ENCODE peak calls at places on chromosomes 1 and 21, in eight cellular contexts. V is iris pigment epithelial cell, T is OCI-M1, H is foreskin melanocyte, N is sciatic nerve, X is GM23248, B is T-helper 9 cell, W is cerebellar cortex. M is an unnamed sample.

GRCh38 chr1:74699331-74699730 is 25.7 kb upstream of the ERICH3 start:
- DNase-seq in V (no peak), T (no peak), H (no peak), N (no peak), X (no peak), B (no peak), W (no peak), M (no peak)

GRCh38 chr1:168295715-168296114 is 15.0 kb downstream of the TBX19 start:
- DNase-seq in V (no peak), T (no peak), H (no peak), N (no peak), X (no peak), B (no peak), W (no peak), M (no peak)

GRCh38 chr1:54398963-54399528 is 7.1 kb downstream of the SSBP3 start:
- DNase-seq in V (no peak), T (no peak), H (no peak), N (no peak), X (no peak), B (no peak), W (no peak), M (no peak)

GRCh38 chr1:183760661-183761060 is 44.3 kb upstream of the RGL1 start:
- DNase-seq in V (peak; percentile 36), T (peak; percentile 38), H (no peak), N (no peak), X (no peak), B (no peak), W (no peak), M (no peak)

GRCh38 chr1:223001653-223002634 is 141.1 kb downstream of the TLR5 start:
- DNase-seq in V (peak; percentile 24), T (no peak), H (no peak), N (no peak), X (peak; percentile 62), B (no peak), W (no peak), M (no peak)

GRCh38 chr1:177343445-177343844 is 172.7 kb downstream of the BRINP2 start:
- DNase-seq in V (no peak), T (no peak), H (no peak), N (no peak), X (peak; percentile 47), B (no peak), W (no peak), M (no peak)

GRCh38 chr1:116488052-116488451 is 82.8 kb downstream of the CD58 start:
- DNase-seq in V (no peak), T (no peak), H (peak; percentile 89), N (no peak), X (no peak), B (no peak), W (no peak), M (no peak)

GRCh38 chr1:151711940-151712339 is 4.7 kb downstream of the CELF3 start:
- DNase-seq in V (no peak), T (no peak), H (no peak), N (no peak), X (no peak), B (no peak), W (no peak), M (no peak)

GRCh38 chr1:89633745-89634625 is 1.1 kb downstream of the LRRC8C start:
- DNase-seq in V (peak; percentile 49), T (no peak), H (no peak), N (no peak), X (peak; percentile 57), B (no peak), W (peak; percentile 22), M (no peak)

GRCh38 chr1:178397678-178398077 is 99.1 kb downstream of the CLEC20A start:
- DNase-seq in V (peak; percentile 48), T (no peak), H (no peak), N (no peak), X (peak; percentile 46), B (no peak), W (no peak), M (no peak)

GRCh38 chr1:50704126-50704525 is 255.9 kb downstream of the FAF1 start:
- DNase-seq in V (peak; percentile 34), T (peak; percentile 73), H (peak; percentile 29), N (no peak), X (peak; percentile 64), B (no peak), W (peak; percentile 55), M (peak; percentile 12)

GRCh38 chr1:87292684-87293493 is 35.8 kb upstream of the LMO4 start:
- DNase-seq in V (peak; percentile 51), T (peak; percentile 82), H (no peak), N (peak; percentile 79), X (peak; percentile 74), B (peak; percentile 58), W (peak; percentile 57), M (peak; percentile 41)

GRCh38 chr1:77370588-77371306 is 88.9 kb downstream of the AK5 start:
- DNase-seq in V (peak; percentile 92), T (no peak), H (peak; percentile 95), N (no peak), X (peak; percentile 73), B (no peak), W (no peak), M (peak; percentile 58)

GRCh38 chr1:229097356-229097755 is 173.6 kb upstream of the RAB4A start:
- DNase-seq in V (no peak), T (no peak), H (no peak), N (peak; percentile 28), X (no peak), B (no peak), W (no peak), M (no peak)

GRCh38 chr1:23791434-23792047 is 596 bp downstream of the LYPLA2 start:
- DNase-seq in V (no peak), T (peak; percentile 52), H (no peak), N (no peak), X (peak; percentile 55), B (no peak), W (peak; percentile 36), M (no peak)

GRCh38 chr1:156282143-156282478 is 514 bp downstream of the SMG5 start:
- DNase-seq in V (no peak), T (no peak), H (no peak), N (no peak), X (no peak), B (no peak), W (peak; percentile 50), M (no peak)

GRCh38 chr1:169928438-169929209 is 34.9 kb upstream of the SCYL3 start:
- DNase-seq in V (peak; percentile 57), T (peak; percentile 73), H (peak; percentile 42), N (no peak), X (peak; percentile 69), B (no peak), W (peak; percentile 53), M (no peak)

GRCh38 chr21:27101533-27101932 is 134.6 kb upstream of the ADAMTS5 start:
- DNase-seq in V (no peak), T (no peak), H (no peak), N (no peak), X (no peak), B (no peak), W (no peak), M (no peak)

GRCh38 chr1:34930702-34931071 is 1.2 kb upstream of the DLGAP3 start:
- DNase-seq in V (no peak), T (no peak), H (no peak), N (no peak), X (no peak), B (no peak), W (no peak), M (no peak)

GRCh38 chr1:10663668-10664035 is 132.8 kb downstream of the CASZ1 start:
- DNase-seq in V (no peak), T (no peak), H (no peak), N (no peak), X (peak; percentile 57), B (no peak), W (peak; percentile 22), M (no peak)

GRCh38 chr1:43367904-43368645 is at the start of gene ELOVL1:
- DNase-seq in V (peak; percentile 91), T (peak; percentile 95), H (peak; percentile 81), N (peak; percentile 95), X (peak; percentile 93), B (peak; percentile 75), W (peak; percentile 71), M (peak; percentile 57)

GRCh38 chr1:91846007-91846620 is 39.8 kb downstream of the TGFBR3 start:
- DNase-seq in V (peak; percentile 63), T (peak; percentile 87), H (peak; percentile 45), N (no peak), X (peak; percentile 22), B (no peak), W (peak; percentile 19), M (no peak)

GRCh38 chr1:4830756-4831155 is 176.3 kb downstream of the AJAP1 start:
- DNase-seq in V (no peak), T (no peak), H (no peak), N (no peak), X (no peak), B (no peak), W (no peak), M (no peak)

GRCh38 chr1:31498376-31499040 is 77.8 kb upstream of the TINAGL1 start:
- DNase-seq in V (no peak), T (no peak), H (no peak), N (no peak), X (no peak), B (no peak), W (no peak), M (no peak)

GRCh38 chr21:15278279-15278678 is 213.5 kb upstream of the NRIP1 start:
- DNase-seq in V (no peak), T (no peak), H (no peak), N (no peak), X (no peak), B (no peak), W (no peak), M (no peak)

GRCh38 chr1:173884701-173885100 is 16.5 kb downstream of the ZBTB37 start:
- DNase-seq in V (no peak), T (no peak), H (no peak), N (no peak), X (no peak), B (no peak), W (no peak), M (no peak)

GRCh38 chr1:43708006-43708412 is 673 bp downstream of the ST3GAL3 start:
- DNase-seq in V (peak; percentile 62), T (peak; percentile 64), H (no peak), N (no peak), X (peak; percentile 83), B (no peak), W (peak; percentile 55), M (no peak)

GRCh38 chr1:153795934-153796785 is 21.0 kb downstream of the SLC27A3 start:
- DNase-seq in V (no peak), T (no peak), H (no peak), N (no peak), X (no peak), B (no peak), W (no peak), M (no peak)

GRCh38 chr1:84299536-84300260 is 1.8 kb upstream of the SAMD13 start:
- DNase-seq in V (no peak), T (no peak), H (peak; percentile 57), N (no peak), X (peak; percentile 31), B (no peak), W (peak; percentile 5), M (no peak)

GRCh38 chr21:38460171-38460742 is 38.0 kb downstream of the ERG start:
- DNase-seq in V (peak; percentile 87), T (no peak), H (peak; percentile 59), N (no peak), X (peak; percentile 97), B (no peak), W (no peak), M (no peak)

GRCh38 chr1:200272669-200273068 is 137.2 kb downstream of the ZNF281 start:
- DNase-seq in V (no peak), T (no peak), H (no peak), N (no peak), X (no peak), B (no peak), W (no peak), M (no peak)

GRCh38 chr1:117142200-117142599 is 20.7 kb upstream of the TRIM45 start:
- DNase-seq in V (peak; percentile 9), T (no peak), H (no peak), N (no peak), X (peak; percentile 38), B (no peak), W (no peak), M (no peak)